ENCODE peak calls at places on chromosome 14, in four cellular contexts. T, S, E and D are unnamed samples.

GRCh38 chr14:41636492-41637392 is 30.1 kb downstream of the LRFN5 start:
- DNase-seq in T (no peak), S (no peak), E (no peak), D (no peak)

GRCh38 chr14:76348898-76349297 is 27.0 kb upstream of the ESRRB start:
- DNase-seq in T (no peak), S (peak), E (no peak), D (no peak)

GRCh38 chr14:104326848-104327247 is 188.5 kb downstream of the KIF26A start:
- DNase-seq in T (no peak), S (no peak), E (no peak), D (no peak)

GRCh38 chr14:89957791-89958190 is 2.1 kb downstream of the TDP1 start:
- DNase-seq in T (no peak), S (no peak), E (no peak), D (no peak)

GRCh38 chr14:93028724-93029076 is 87.0 kb downstream of the ITPK1 start:
- DNase-seq in T (no peak), S (no peak), E (no peak), D (no peak)

GRCh38 chr14:92680781-92681650 is 67.4 kb downstream of the LGMN start:
- DNase-seq in T (peak), S (peak), E (peak), D (peak)

GRCh38 chr14:93114068-93114710 is 1.5 kb downstream of the ITPK1 start:
- DNase-seq in T (no peak), S (no peak), E (no peak), D (no peak)

GRCh38 chr14:27725482-27725881 is 1041.1 kb upstream of the FOXG1 start:
- DNase-seq in T (no peak), S (no peak), E (no peak), D (no peak)

GRCh38 chr14:97275276-97275675 is 478.1 kb downstream of the VRK1 start:
- DNase-seq in T (no peak), S (no peak), E (no peak), D (no peak)

GRCh38 chr14:93047661-93048060 is 68.1 kb downstream of the ITPK1 start:
- DNase-seq in T (no peak), S (no peak), E (no peak), D (no peak)

GRCh38 chr14:105602243-105602750 is 75.9 kb downstream of the TMEM121 start:
- DNase-seq in T (no peak), S (no peak), E (no peak), D (no peak)

GRCh38 chr14:89053303-89053702 is 228.9 kb downstream of the TTC8 start:
- DNase-seq in T (no peak), S (no peak), E (no peak), D (no peak)

GRCh38 chr14:54462048-54462447 is 20.9 kb upstream of the CNIH1 start:
- DNase-seq in T (no peak), S (no peak), E (no peak), D (no peak)

GRCh38 chr14:20774258-20774657 is 6.1 kb downstream of the EDDM3B start:
- DNase-seq in T (no peak), S (no peak), E (no peak), D (no peak)

GRCh38 chr14:68780358-68781160 is 12.3 kb downstream of the ZFP36L1 start:
- DNase-seq in T (no peak), S (peak), E (no peak), D (no peak)

GRCh38 chr14:39768579-39768978 is 336.3 kb upstream of the FBXO33 start:
- DNase-seq in T (no peak), S (no peak), E (no peak), D (no peak)

DNA sequence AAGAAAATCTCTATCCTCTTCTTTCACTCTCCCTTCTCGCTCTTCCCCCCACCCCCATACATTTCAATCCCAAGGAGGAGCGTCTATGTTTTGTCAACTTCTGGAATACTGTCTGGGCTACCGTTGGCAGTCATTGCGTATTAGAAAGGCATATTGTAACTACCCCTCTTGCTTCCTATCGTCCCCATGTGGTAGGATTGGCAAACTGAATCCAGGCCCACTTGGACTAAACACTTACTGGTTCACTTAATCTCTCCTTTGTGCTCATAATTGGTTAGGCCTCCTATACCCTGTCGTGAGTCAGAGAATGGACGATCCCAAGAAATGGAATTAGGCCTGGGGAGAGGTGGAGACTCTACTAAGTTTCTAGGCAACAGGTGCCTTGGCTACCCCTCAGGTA is 68.8 kb upstream of the SLC8A3 start:
- DNase-seq in T (peak), S (no peak), E (peak), D (peak)
- TF ChIP-seq CTCF in T (peak), S (no peak), E (peak), D (peak)

GRCh38 chr14:57875985-57876384 is 10.1 kb upstream of the SLC35F4 start:
- DNase-seq in T (no peak), S (no peak), E (no peak), D (no peak)

GRCh38 chr14:57869530-57870088 is 3.7 kb upstream of the SLC35F4 start:
- DNase-seq in T (no peak), S (no peak), E (no peak), D (peak)

GRCh38 chr14:57870686-57871457 is 5.0 kb upstream of the SLC35F4 start:
- DNase-seq in T (no peak), S (no peak), E (no peak), D (no peak)

GRCh38 chr14:57875296-57875695 is 9.4 kb upstream of the SLC35F4 start:
- DNase-seq in T (no peak), S (no peak), E (no peak), D (no peak)

DNA sequence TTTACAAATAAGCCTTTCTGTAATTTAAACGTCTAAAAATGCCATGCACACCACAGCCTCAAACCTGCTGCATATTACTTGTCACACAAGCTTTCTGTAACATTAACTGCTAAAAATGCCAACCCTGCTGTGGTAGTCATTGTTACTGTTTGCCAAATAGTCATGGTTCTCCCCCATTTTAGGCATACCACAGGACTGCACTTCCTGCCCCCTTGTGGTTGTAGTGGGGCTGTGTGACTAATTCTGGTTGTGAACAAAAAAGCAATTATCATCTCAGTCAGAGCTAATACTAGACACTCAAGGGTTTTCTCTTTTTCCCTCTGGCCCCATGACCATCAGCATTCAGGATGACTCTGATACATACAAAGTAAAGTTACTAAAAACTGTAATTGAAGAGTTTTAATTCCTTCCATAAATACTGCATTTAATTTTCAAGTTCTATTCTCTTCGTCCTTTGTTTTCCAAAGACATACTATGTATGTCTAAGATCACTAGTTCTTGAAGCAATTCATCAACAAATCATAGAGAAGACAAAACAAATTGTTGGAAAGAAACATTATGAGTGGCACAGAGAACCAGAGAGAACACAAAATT is 5.7 kb upstream of the SLC35F4 start:
- DNase-seq in T (peak), S (no peak), E (peak), D (peak)
- TF ChIP-seq CTCF in T (peak), S (peak), E (peak), D (peak)

GRCh38 chr14:35944847-35945246 is 118.7 kb downstream of the BRMS1L start:
- DNase-seq in T (peak), S (no peak), E (peak), D (peak)
- TF ChIP-seq CTCF in T (peak), S (no peak), E (peak), D (no peak)

GRCh38 chr14:22003471-22003870 is 329.9 kb upstream of the OR4E1 start:
- DNase-seq in T (no peak), S (no peak), E (no peak), D (no peak)

GRCh38 chr14:22008098-22008412 is 334.4 kb upstream of the OR4E1 start:
- DNase-seq in T (no peak), S (no peak), E (no peak), D (no peak)

GRCh38 chr14:21999400-21999799 is 325.8 kb upstream of the OR4E1 start:
- DNase-seq in T (no peak), S (no peak), E (no peak), D (no peak)

GRCh38 chr14:22007278-22008097 is 333.9 kb upstream of the OR4E1 start:
- DNase-seq in T (no peak), S (no peak), E (no peak), D (no peak)

DNA sequence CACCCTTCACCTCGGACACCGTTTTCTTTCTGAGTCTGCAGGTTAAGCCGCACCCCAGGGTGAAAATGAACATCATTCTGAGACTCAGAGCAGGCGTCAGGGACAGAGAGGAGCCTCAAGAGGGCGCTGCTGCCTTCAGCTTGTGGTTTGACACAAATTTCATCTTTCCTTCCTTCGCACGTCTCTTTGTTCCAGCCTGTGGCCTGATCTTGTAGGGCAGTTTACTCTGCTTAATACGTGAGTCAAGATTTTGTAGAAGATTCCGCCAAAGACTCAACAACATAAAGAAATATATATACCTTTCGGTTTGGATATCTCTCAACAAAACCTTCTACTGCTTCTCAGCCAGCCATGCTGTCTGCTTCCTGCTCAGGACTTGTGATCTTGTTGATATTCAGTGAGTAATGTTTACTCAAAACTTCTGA is 329.3 kb upstream of the OR4E1 start:
- DNase-seq in T (peak), S (no peak), E (peak), D (peak)
- TF ChIP-seq CTCF in T (peak), S (peak), E (peak), D (no peak)

GRCh38 chr14:101726295-101726953 is 35.1 kb upstream of the PPP2R5C start:
- DNase-seq in T (no peak), S (no peak), E (no peak), D (no peak)

GRCh38 chr14:101726954-101727302 is 34.6 kb upstream of the PPP2R5C start:
- DNase-seq in T (no peak), S (no peak), E (no peak), D (no peak)

GRCh38 chr14:101730626-101731186 is 30.8 kb upstream of the PPP2R5C start:
- DNase-seq in T (no peak), S (no peak), E (no peak), D (no peak)

GRCh38 chr14:101729382-101729781 is 32.1 kb upstream of the PPP2R5C start:
- DNase-seq in T (no peak), S (no peak), E (no peak), D (no peak)

GRCh38 chr14:101727611-101728010 is 33.9 kb upstream of the PPP2R5C start:
- DNase-seq in T (no peak), S (no peak), E (no peak), D (no peak)
- TF ChIP-seq CTCF in T (no peak), S (no peak), E (no peak), D (no peak)

GRCh38 chr14:96180004-96180403 is 24.6 kb upstream of the BDKRB2 start:
- DNase-seq in T (no peak), S (no peak), E (no peak), D (no peak)

GRCh38 chr14:96177766-96178377 is 26.8 kb upstream of the BDKRB2 start:
- DNase-seq in T (no peak), S (no peak), E (no peak), D (no peak)

GRCh38 chr14:96176811-96177211 is 27.8 kb upstream of the BDKRB2 start:
- DNase-seq in T (no peak), S (no peak), E (no peak), D (no peak)

GRCh38 chr14:96181188-96181762 is 23.4 kb upstream of the BDKRB2 start:
- DNase-seq in T (no peak), S (no peak), E (no peak), D (no peak)

DNA sequence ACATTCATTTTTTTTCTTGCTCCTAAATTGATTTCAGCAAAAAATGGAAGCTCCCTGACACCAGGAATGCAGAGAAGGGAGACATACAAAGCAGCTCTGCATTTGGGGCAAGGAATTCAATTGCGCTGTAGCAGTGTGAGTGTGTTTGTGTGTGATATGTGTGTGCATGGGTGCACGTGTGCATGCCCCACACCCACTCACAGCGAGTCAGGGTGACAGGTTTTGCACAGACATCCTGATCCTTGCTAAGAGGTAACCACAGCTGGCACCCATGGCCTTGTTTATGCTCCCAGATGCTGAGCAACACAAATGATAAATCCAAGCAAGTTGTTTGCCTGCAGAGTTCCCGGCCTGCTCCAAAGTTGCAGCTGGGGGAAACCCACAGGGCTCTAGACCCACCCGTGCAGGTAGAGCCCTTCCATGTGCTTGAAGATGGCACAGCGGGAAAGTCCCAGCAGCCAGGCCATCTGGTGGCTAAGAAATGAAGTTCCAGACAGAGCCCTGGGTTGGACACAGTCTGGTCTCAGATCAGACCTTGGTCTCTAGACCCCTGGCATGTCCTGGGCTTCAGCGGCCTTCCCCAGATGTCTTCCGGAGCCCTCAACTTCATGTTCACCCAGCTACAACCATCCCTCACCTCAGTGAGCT is 25.8 kb upstream of the BDKRB2 start:
- DNase-seq in T (no peak), S (no peak), E (no peak), D (no peak)
- TF ChIP-seq CTCF in T (no peak), S (no peak), E (no peak), D (no peak)

DNA sequence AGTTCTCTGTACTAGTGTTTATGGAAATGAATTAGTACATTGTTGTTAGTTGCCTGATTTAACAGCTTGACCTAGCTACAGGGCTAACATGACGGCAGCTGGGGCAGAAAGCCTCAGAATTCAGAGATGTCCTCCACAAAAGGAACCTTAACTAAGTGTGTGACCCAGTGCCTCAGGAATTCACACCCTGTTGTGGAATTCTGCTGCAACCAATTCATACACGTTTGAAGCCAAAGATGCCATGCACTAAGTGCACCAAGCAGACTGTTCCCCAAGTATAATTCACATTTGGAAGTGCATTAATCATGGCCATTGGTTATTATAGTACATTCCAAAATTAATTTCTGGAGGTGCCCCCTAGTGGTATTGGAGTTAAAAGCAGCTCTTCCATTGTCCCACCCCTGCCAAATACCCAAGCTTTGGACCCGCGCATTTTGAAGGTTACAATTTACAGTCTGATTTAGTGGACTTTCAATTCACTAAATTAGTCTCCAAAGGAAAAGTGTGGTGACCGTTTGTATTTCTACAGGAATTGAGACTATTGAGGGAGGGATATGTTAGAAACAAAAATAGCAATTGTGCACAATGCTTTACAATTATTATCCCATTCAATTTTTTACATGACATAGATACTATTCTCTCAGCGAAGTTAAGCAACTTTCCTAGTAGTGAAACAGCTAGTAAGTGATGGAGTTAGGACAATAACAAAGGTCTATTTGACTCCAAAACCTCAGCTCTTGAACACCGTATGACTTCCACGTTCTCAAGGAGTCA is 85.9 kb downstream of the PAX9 start:
- DNase-seq in T (no peak), S (no peak), E (no peak), D (peak)
- TF ChIP-seq CTCF in T (peak), S (peak), E (peak), D (peak)

DNA sequence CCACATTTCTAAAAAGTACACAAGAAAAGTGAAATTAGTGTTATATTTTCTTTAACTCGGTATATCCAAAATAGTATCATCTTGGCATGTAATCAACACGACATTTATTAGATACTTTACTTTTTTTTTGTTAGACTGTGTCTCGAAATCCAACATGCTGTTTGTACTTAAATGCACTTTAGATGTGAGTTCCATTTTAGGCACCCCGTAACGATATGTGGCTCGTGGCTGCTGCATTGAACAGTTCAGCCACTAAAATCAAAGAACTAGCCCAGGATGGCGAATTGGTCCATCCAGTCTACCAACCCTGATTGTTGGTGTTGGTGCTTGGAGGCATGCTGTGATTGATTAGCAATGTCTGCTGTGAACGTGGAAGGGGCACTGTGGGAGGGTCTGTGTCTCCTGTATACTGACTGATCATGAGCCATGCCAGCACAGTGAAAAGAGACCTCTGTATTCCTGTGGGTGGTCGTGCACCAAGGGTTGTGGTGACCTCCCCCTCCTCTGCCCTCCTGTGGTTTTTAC is 63.1 kb upstream of the DLK1 start:
- DNase-seq in T (no peak), S (no peak), E (no peak), D (no peak)
- TF ChIP-seq CTCF in T (no peak), S (peak), E (peak), D (no peak)